ENCODE peak calls at places on chromosomes 1 and 21, in ten cellular contexts. One of them, this sample, is unnamed.

GRCh38 chr1:77459881-77460280 is 178.1 kb downstream of the AK5 start:
- DNase-seq in mammary epithelial cell: no peak
- DNase-seq in NCI-H345: no peak
- DNase-seq in NCI-H460: no peak
- DNase-seq in nephron progenitor cell: no peak
- DNase-seq in stimulated activated CD8-positive, alpha-beta memory T cell treated with anti-CD3 and anti-CD28 coated beads, Interleukin-2, amount 100 ng/mL, for 48 hours: no peak
- DNase-seq in adrenal gland: no peak
- DNase-seq in breast epithelium: no peak
- DNase-seq in NCI-H1092 treated with DMSO at 0.1 percent for 48 hours: no peak
- DNase-seq in DMS 273 treated with DMSO at 0.1 percent for 48 hours: no peak
- DNase-seq in this sample: no peak

GRCh38 chr1:25575191-25575590 is 31.8 kb downstream of the LDLRAP1 start:
- DNase-seq in mammary epithelial cell: no peak
- DNase-seq in NCI-H345: no peak
- DNase-seq in DMS 273 treated with DMSO at 0.1 percent for 48 hours: no peak
- DNase-seq in adrenal gland: no peak
- DNase-seq in NCI-H460: no peak
- DNase-seq in stimulated activated CD8-positive, alpha-beta memory T cell treated with anti-CD3 and anti-CD28 coated beads, Interleukin-2, amount 100 ng/mL, for 48 hours: no peak
- DNase-seq in nephron progenitor cell: no peak
- DNase-seq in NCI-H1092 treated with DMSO at 0.1 percent for 48 hours: no peak
- DNase-seq in breast epithelium: no peak
- DNase-seq in this sample: no peak

GRCh38 chr1:29448456-29449317 is 212.4 kb downstream of the PTPRU start:
- DNase-seq in breast epithelium: no peak
- DNase-seq in adrenal gland: no peak
- DNase-seq in NCI-H460: no peak
- DNase-seq in NCI-H345: no peak
- DNase-seq in nephron progenitor cell: no peak
- DNase-seq in mammary epithelial cell: no peak
- DNase-seq in NCI-H1092 treated with DMSO at 0.1 percent for 48 hours: no peak
- DNase-seq in stimulated activated CD8-positive, alpha-beta memory T cell treated with anti-CD3 and anti-CD28 coated beads, Interleukin-2, amount 100 ng/mL, for 48 hours: no peak
- DNase-seq in DMS 273 treated with DMSO at 0.1 percent for 48 hours: no peak
- DNase-seq in this sample: no peak

GRCh38 chr1:33140153-33141149 is 41.4 kb downstream of the TRIM62 start:
- DNase-seq in breast epithelium: no peak
- DNase-seq in adrenal gland: peak; percentile 55
- DNase-seq in NCI-H460: no peak
- DNase-seq in NCI-H1092 treated with DMSO at 0.1 percent for 48 hours: no peak
- DNase-seq in DMS 273 treated with DMSO at 0.1 percent for 48 hours: peak; percentile 32
- DNase-seq in NCI-H345: peak; percentile 18
- DNase-seq in mammary epithelial cell: peak; percentile 36
- DNase-seq in stimulated activated CD8-positive, alpha-beta memory T cell treated with anti-CD3 and anti-CD28 coated beads, Interleukin-2, amount 100 ng/mL, for 48 hours: no peak
- DNase-seq in nephron progenitor cell: no peak
- DNase-seq in this sample: no peak

GRCh38 chr1:180433873-180434272 is 68.5 kb downstream of the ACBD6 start:
- DNase-seq in DMS 273 treated with DMSO at 0.1 percent for 48 hours: no peak
- DNase-seq in NCI-H460: no peak
- DNase-seq in mammary epithelial cell: no peak
- DNase-seq in nephron progenitor cell: no peak
- DNase-seq in breast epithelium: no peak
- DNase-seq in adrenal gland: no peak
- DNase-seq in NCI-H345: no peak
- DNase-seq in stimulated activated CD8-positive, alpha-beta memory T cell treated with anti-CD3 and anti-CD28 coated beads, Interleukin-2, amount 100 ng/mL, for 48 hours: no peak
- DNase-seq in NCI-H1092 treated with DMSO at 0.1 percent for 48 hours: no peak
- DNase-seq in this sample: no peak

GRCh38 chr21:14877581-14878228 is 187.1 kb downstream of the NRIP1 start:
- DNase-seq in NCI-H1092 treated with DMSO at 0.1 percent for 48 hours: no peak
- DNase-seq in mammary epithelial cell: peak; percentile 69
- DNase-seq in nephron progenitor cell: no peak
- DNase-seq in adrenal gland: no peak
- DNase-seq in NCI-H345: no peak
- DNase-seq in breast epithelium: no peak
- DNase-seq in DMS 273 treated with DMSO at 0.1 percent for 48 hours: no peak
- DNase-seq in NCI-H460: no peak
- DNase-seq in stimulated activated CD8-positive, alpha-beta memory T cell treated with anti-CD3 and anti-CD28 coated beads, Interleukin-2, amount 100 ng/mL, for 48 hours: no peak
- DNase-seq in this sample: no peak

GRCh38 chr1:66489146-66489545 is 44.8 kb upstream of the SGIP1 start:
- DNase-seq in DMS 273 treated with DMSO at 0.1 percent for 48 hours: no peak
- DNase-seq in NCI-H345: no peak
- DNase-seq in nephron progenitor cell: no peak
- DNase-seq in mammary epithelial cell: peak; percentile 65
- DNase-seq in stimulated activated CD8-positive, alpha-beta memory T cell treated with anti-CD3 and anti-CD28 coated beads, Interleukin-2, amount 100 ng/mL, for 48 hours: no peak
- DNase-seq in breast epithelium: no peak
- DNase-seq in NCI-H460: no peak
- DNase-seq in adrenal gland: no peak
- DNase-seq in NCI-H1092 treated with DMSO at 0.1 percent for 48 hours: no peak
- DNase-seq in this sample: no peak

GRCh38 chr1:87829360-87829759 is 500.7 kb downstream of the LMO4 start:
- DNase-seq in adrenal gland: no peak
- DNase-seq in breast epithelium: no peak
- DNase-seq in mammary epithelial cell: no peak
- DNase-seq in stimulated activated CD8-positive, alpha-beta memory T cell treated with anti-CD3 and anti-CD28 coated beads, Interleukin-2, amount 100 ng/mL, for 48 hours: no peak
- DNase-seq in NCI-H1092 treated with DMSO at 0.1 percent for 48 hours: no peak
- DNase-seq in nephron progenitor cell: no peak
- DNase-seq in NCI-H345: no peak
- DNase-seq in NCI-H460: no peak
- DNase-seq in DMS 273 treated with DMSO at 0.1 percent for 48 hours: no peak
- DNase-seq in this sample: no peak

GRCh38 chr1:111857251-111857651 is 101.5 kb downstream of the DDX20 start:
- DNase-seq in NCI-H460: no peak
- DNase-seq in NCI-H1092 treated with DMSO at 0.1 percent for 48 hours: peak; percentile 51
- DNase-seq in mammary epithelial cell: no peak
- DNase-seq in DMS 273 treated with DMSO at 0.1 percent for 48 hours: no peak
- DNase-seq in NCI-H345: no peak
- DNase-seq in breast epithelium: peak; percentile 19
- DNase-seq in nephron progenitor cell: no peak
- DNase-seq in stimulated activated CD8-positive, alpha-beta memory T cell treated with anti-CD3 and anti-CD28 coated beads, Interleukin-2, amount 100 ng/mL, for 48 hours: no peak
- DNase-seq in adrenal gland: no peak
- DNase-seq in this sample: no peak

GRCh38 chr1:112981461-112982233 is 25.7 kb upstream of the SLC16A1 start:
- DNase-seq in breast epithelium: no peak
- DNase-seq in NCI-H1092 treated with DMSO at 0.1 percent for 48 hours: no peak
- DNase-seq in NCI-H345: no peak
- DNase-seq in NCI-H460: no peak
- DNase-seq in DMS 273 treated with DMSO at 0.1 percent for 48 hours: no peak
- DNase-seq in stimulated activated CD8-positive, alpha-beta memory T cell treated with anti-CD3 and anti-CD28 coated beads, Interleukin-2, amount 100 ng/mL, for 48 hours: no peak
- DNase-seq in nephron progenitor cell: no peak
- DNase-seq in mammary epithelial cell: no peak
- DNase-seq in adrenal gland: no peak
- DNase-seq in this sample: no peak

GRCh38 chr1:109644670-109645069 is 11.2 kb upstream of the GSTM4 start:
- DNase-seq in stimulated activated CD8-positive, alpha-beta memory T cell treated with anti-CD3 and anti-CD28 coated beads, Interleukin-2, amount 100 ng/mL, for 48 hours: no peak
- DNase-seq in NCI-H1092 treated with DMSO at 0.1 percent for 48 hours: no peak
- DNase-seq in NCI-H345: no peak
- DNase-seq in adrenal gland: no peak
- DNase-seq in DMS 273 treated with DMSO at 0.1 percent for 48 hours: no peak
- DNase-seq in mammary epithelial cell: no peak
- DNase-seq in NCI-H460: no peak
- DNase-seq in breast epithelium: no peak
- DNase-seq in nephron progenitor cell: no peak
- DNase-seq in this sample: no peak

GRCh38 chr1:217891966-217892365 is 260.8 kb downstream of the SPATA17 start:
- DNase-seq in NCI-H460: no peak
- DNase-seq in adrenal gland: no peak
- DNase-seq in mammary epithelial cell: peak; percentile 4
- DNase-seq in DMS 273 treated with DMSO at 0.1 percent for 48 hours: no peak
- DNase-seq in NCI-H345: no peak
- DNase-seq in nephron progenitor cell: no peak
- DNase-seq in NCI-H1092 treated with DMSO at 0.1 percent for 48 hours: no peak
- DNase-seq in stimulated activated CD8-positive, alpha-beta memory T cell treated with anti-CD3 and anti-CD28 coated beads, Interleukin-2, amount 100 ng/mL, for 48 hours: no peak
- DNase-seq in breast epithelium: no peak
- DNase-seq in this sample: no peak

GRCh38 chr1:39006726-39007645 is 15.9 kb downstream of the AKIRIN1 start:
- DNase-seq in stimulated activated CD8-positive, alpha-beta memory T cell treated with anti-CD3 and anti-CD28 coated beads, Interleukin-2, amount 100 ng/mL, for 48 hours: no peak
- DNase-seq in breast epithelium: no peak
- DNase-seq in NCI-H1092 treated with DMSO at 0.1 percent for 48 hours: no peak
- DNase-seq in adrenal gland: no peak
- DNase-seq in NCI-H345: no peak
- DNase-seq in DMS 273 treated with DMSO at 0.1 percent for 48 hours: no peak
- DNase-seq in NCI-H460: no peak
- DNase-seq in nephron progenitor cell: no peak
- DNase-seq in mammary epithelial cell: no peak
- DNase-seq in this sample: no peak

GRCh38 chr1:204085876-204086275 is 13.0 kb downstream of the SOX13 start:
- DNase-seq in nephron progenitor cell: no peak
- DNase-seq in NCI-H345: no peak
- DNase-seq in stimulated activated CD8-positive, alpha-beta memory T cell treated with anti-CD3 and anti-CD28 coated beads, Interleukin-2, amount 100 ng/mL, for 48 hours: no peak
- DNase-seq in breast epithelium: no peak
- DNase-seq in NCI-H460: no peak
- DNase-seq in DMS 273 treated with DMSO at 0.1 percent for 48 hours: no peak
- DNase-seq in mammary epithelial cell: no peak
- DNase-seq in adrenal gland: no peak
- DNase-seq in NCI-H1092 treated with DMSO at 0.1 percent for 48 hours: no peak
- DNase-seq in this sample: no peak

This sample was measured in C1 segment of cervical spinal cord.